ENCODE peak calls at places on chromosomes 12 and 14, in ten cellular contexts. H is ovary, G is Peyer's patch, R is GM23338, I is spleen, F is cardiac muscle cell, Y is neural progenitor cell, P is HCT116, D is astrocyte, E is PC-9. S is an unnamed sample. For H3K4me1 and H3K27me3, the result is how much of the 10 kb centered on the place peaks cover.

GRCh38 chr12:761276-761675 is 8.9 kb downstream of the WNK1 start:
- DNase-seq in H (no peak), G (no peak), R (no peak), I (no peak), F (no peak), Y (no peak), P (no peak), D (peak), E (no peak), S (no peak)

GRCh38 chr12:131513606-131514005 is 197.3 kb upstream of the SFSWAP start:
- DNase-seq in H (no peak), G (no peak), R (no peak), I (no peak), F (no peak), Y (no peak), P (no peak), D (no peak), E (no peak), S (no peak)

GRCh38 chr12:51980051-51980808 is 26.5 kb upstream of the TAMALIN start:
- DNase-seq in H (peak), G (peak), R (peak), I (peak), F (peak), Y (peak), P (no peak), D (no peak), E (peak), S (no peak)

GRCh38 chr12:39764944-39765560 is 145.4 kb upstream of the ABCD2 start:
- DNase-seq in H (no peak), G (no peak), R (peak), I (no peak), F (peak), Y (peak), P (peak), D (peak), E (no peak), S (no peak)

GRCh38 chr12:9349888-9350885 is 142.0 kb upstream of the PZP start:
- DNase-seq in H (peak), G (no peak), R (no peak), I (no peak), F (no peak), Y (no peak), P (no peak), D (peak), E (no peak), S (peak)

GRCh38 chr14:20714593-20715250 is 26.2 kb downstream of the ANG start:
- DNase-seq in H (peak), G (peak), R (no peak), I (peak), F (no peak), Y (no peak), P (no peak), D (no peak), E (peak), S (peak)

GRCh38 chr12:111467862-111468245 is 62.1 kb downstream of the SH2B3 start:
- DNase-seq in H (no peak), G (no peak), R (no peak), I (no peak), F (no peak), Y (no peak), P (no peak), D (no peak), E (no peak), S (no peak)

GRCh38 chr14:30131698-30132097 is 204.1 kb upstream of the PRKD1 start:
- DNase-seq in H (no peak), G (no peak), R (no peak), I (no peak), F (no peak), Y (no peak), P (no peak), D (no peak), E (no peak), S (no peak)

GRCh38 chr12:109786799-109787198 is 46.4 kb downstream of the TRPV4 start:
- DNase-seq in H (no peak), G (no peak), R (no peak), I (no peak), F (no peak), Y (no peak), P (no peak), D (no peak), E (no peak), S (no peak)

GRCh38 chr12:1883513-1883912 is 34.9 kb downstream of the CACNA2D4 start:
- DNase-seq in H (no peak), G (no peak), R (no peak), I (no peak), F (no peak), Y (no peak), P (no peak), D (no peak), E (no peak), S (no peak)

GRCh38 chr12:402127-402456 is 648 bp downstream of the CCDC77 start:
- DNase-seq in H (no peak), G (no peak), R (peak), I (no peak), F (peak), Y (peak), P (no peak), D (peak), E (no peak), S (peak)

GRCh38 chr12:108633081-108633533 is 587 bp downstream of the SELPLG start:
- DNase-seq in H (peak), G (no peak), R (no peak), I (peak), F (no peak), Y (no peak), P (no peak), D (no peak), E (no peak), S (no peak)

GRCh38 chr12:1206118-1206734 is 215.2 kb downstream of the ERC1 start:
- DNase-seq in H (no peak), G (no peak), R (no peak), I (no peak), F (no peak), Y (no peak), P (no peak), D (no peak), E (no peak), S (no peak)

GRCh38 chr12:53128780-53129747 is 25.8 kb downstream of the SOAT2 start:
- DNase-seq in H (no peak), G (no peak), R (no peak), I (no peak), F (no peak), Y (no peak), P (no peak), D (no peak), E (no peak), S (no peak)

GRCh38 chr12:6961695-6962284 is 8.7 kb downstream of the PHB2 start:
- DNase-seq in H (peak), G (peak), R (peak), I (peak), F (peak), Y (peak), P (peak), D (peak), E (peak), S (peak)

DNA sequence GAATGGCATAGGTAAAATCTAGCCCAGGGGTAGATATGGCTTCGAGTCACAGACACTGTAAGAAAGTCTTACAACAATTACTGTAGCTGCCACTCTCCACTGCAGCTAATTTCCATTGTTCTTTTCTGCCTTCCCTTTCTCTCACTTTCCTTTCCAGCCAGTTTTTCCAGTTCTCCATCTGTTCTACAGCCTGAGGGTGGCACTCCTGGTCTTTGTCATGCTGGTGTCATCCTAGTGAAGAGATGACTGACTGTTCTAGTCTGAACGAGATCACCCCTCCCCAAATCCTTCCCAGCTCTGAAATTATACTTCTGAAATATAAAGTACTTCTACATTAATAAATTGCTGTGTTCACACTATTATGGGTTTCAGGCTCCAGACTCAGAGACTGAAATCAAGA is 74.2 kb upstream of the CSRP2 start:
- DNase-seq in H (no peak), G (no peak), R (peak), I (no peak), F (no peak), Y (peak), P (peak), D (no peak), E (peak), S (peak)
- TF ChIP-seq CTCF in H (no peak), G (no peak), R (peak), I (no peak), F (no peak), Y (peak), P (peak), D (no peak), E (no peak), S (peak)

GRCh38 chr12:57461326-57461903 is 1.8 kb downstream of the GLI1 start:
- DNase-seq in H (peak), G (peak), R (peak), I (peak), F (peak), Y (peak), P (no peak), D (peak), E (peak), S (no peak)
- H3K4me1 ChIP-seq in H (under half), G (under half), R (under half), I (under half), F (under half), Y (under half), P (under half), D (under half), E (under half), S (under half)

DNA sequence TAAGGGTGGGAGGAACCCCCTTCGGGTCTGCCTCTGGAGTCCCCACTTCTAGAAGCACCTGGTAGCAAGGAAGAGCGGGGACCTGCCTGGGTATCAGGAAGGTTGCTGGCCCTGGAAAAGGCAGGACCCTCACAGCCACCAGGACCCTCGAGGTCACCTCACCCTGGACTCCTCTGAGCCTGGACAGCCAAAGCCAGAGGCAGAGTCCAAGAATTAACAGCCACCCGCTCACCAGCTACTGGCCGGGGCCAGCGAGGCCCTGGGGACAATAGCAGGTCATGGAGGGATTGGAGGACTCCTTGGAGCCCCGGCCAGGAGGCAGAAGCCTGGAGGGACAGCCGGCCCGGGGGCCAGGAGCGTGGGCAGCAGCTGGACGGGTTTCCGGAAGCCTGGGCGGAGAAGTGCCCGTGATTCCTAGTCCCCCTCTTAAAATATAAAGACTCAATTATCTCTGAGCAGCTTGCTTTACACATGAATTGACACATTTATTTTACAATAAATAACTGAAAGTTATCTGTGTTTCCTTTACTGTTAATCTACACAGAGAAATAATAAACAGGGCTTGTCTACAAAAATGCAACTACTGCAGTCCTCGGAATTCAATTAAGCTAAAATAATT is 17.5 kb downstream of the BCL11B start:
- DNase-seq in H (no peak), G (no peak), R (no peak), I (no peak), F (no peak), Y (no peak), P (no peak), D (no peak), E (no peak), S (no peak)
- H3K27me3 ChIP-seq in H (under half), G (under half), R (under half), I (under half), F (under half), Y (under half), P (under half), D (under half), E (half or more), S (under half)

DNA sequence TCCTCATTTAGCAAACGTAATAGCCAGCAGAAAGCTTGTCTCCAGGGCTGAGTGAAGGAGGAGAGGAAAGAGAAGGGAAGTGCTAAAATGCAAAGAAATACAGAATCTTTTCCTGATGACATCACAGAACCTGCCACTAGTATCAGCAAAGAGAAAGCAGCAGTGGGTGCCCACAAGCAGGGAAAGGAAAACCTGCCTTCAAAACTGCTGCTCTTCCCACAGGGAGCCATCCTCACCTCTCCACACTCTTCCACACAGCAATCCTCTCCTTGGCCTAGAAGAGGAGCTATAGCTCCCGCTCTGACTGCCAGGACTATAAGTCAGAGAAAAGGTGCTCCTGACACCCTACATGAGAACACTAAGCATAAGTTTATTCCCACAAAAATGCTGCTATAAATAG is 11.3 kb downstream of the MED13L start:
- DNase-seq in H (no peak), G (no peak), R (peak), I (no peak), F (peak), Y (peak), P (no peak), D (peak), E (no peak), S (no peak)
- TF ChIP-seq CTCF in H (no peak), G (no peak), R (peak), I (no peak), F (peak), Y (peak), P (peak), D (peak), E (no peak), S (peak)

GRCh38 chr12:130086777-130087176 is 75.5 kb upstream of the FZD10 start:
- DNase-seq in H (no peak), G (no peak), R (no peak), I (no peak), F (no peak), Y (no peak), P (no peak), D (no peak), E (no peak), S (no peak)

GRCh38 chr12:130083002-130083401 is 79.3 kb upstream of the FZD10 start:
- DNase-seq in H (no peak), G (no peak), R (no peak), I (no peak), F (no peak), Y (no peak), P (no peak), D (no peak), E (no peak), S (peak)

GRCh38 chr12:130086248-130086647 is 76.0 kb upstream of the FZD10 start:
- DNase-seq in H (no peak), G (no peak), R (peak), I (no peak), F (no peak), Y (no peak), P (no peak), D (no peak), E (no peak), S (no peak)

GRCh38 chr12:130083746-130084145 is 78.5 kb upstream of the FZD10 start:
- DNase-seq in H (no peak), G (no peak), R (no peak), I (no peak), F (no peak), Y (no peak), P (no peak), D (no peak), E (no peak), S (no peak)

DNA sequence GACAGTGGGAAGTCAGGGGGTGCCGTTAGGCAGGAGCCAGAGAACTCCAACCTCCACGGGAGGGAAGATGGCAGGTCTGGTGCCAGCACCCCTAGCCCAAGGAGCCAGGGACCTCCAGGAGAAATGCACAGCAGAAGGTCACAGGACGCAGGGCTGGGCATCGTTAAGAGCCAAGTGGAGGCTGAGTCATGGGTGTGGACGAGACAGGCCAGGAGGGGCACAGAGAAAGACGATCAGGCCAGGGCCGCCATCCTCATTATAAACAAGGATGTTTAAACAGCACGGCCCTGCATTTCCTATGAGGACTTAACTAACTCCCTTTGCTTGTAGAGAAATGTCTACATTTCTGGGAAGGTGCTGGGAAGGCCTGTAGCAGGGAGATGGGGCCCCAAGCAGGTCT is 77.9 kb upstream of the FZD10 start:
- DNase-seq in H (no peak), G (no peak), R (no peak), I (no peak), F (no peak), Y (no peak), P (no peak), D (no peak), E (no peak), S (no peak)
- H3K4me1 ChIP-seq in H (under half), G (under half), R (under half), I (under half), F (under half), Y (under half), P (under half), D (under half), E (under half), S (under half)

DNA sequence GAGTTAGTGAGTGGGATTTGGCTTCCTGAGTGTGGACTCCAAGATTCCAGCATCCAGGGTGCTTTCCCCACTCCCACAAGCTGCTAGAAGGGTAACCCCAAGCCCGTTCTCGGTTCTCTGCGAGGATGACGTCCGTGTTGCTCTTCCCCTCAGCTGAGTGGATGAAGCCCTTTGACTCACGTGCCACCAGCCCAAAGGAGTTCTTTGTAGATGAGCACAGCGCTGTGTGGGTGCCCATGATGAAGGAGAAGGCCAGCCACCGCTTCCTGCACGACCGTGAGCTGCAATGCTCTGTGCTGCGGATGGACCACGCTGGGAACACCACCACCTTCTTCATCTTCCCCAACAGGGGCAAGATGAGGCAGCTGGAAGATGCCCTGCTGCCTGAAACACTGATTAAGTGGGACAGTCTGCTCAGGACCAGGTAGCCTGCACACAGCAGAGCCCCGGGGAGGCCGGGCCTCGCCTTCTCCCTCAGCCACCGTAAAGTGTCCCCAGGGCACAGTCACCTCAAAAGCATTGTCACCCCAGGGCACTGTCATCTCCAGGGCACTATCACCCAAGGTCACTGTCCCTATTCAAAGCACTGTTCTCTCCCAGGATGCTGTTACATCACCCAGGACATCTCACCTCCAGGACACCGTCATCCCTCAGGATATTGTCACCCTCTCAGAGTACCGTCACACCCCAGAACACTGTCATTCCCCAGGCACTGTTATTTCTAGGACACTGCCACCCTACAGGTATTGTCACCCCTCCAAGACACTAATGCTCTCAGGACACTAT is 31.3 kb downstream of the SERPINA3 start:
- DNase-seq in H (no peak), G (no peak), R (no peak), I (no peak), F (no peak), Y (no peak), P (no peak), D (no peak), E (no peak), S (no peak)
- H3K27me3 ChIP-seq in H (under half), G (under half), R (under half), I (under half), F (under half), Y (under half), P (under half), D (under half), E (under half), S (under half)

GRCh38 chr12:10365716-10366433 is 24.0 kb downstream of the KLRK1 start:
- DNase-seq in H (no peak), G (no peak), R (no peak), I (no peak), F (no peak), Y (peak), P (peak), D (peak), E (no peak), S (peak)

GRCh38 chr12:10364839-10365681 is 24.8 kb downstream of the KLRK1 start:
- DNase-seq in H (peak), G (peak), R (peak), I (peak), F (peak), Y (peak), P (peak), D (peak), E (peak), S (no peak)

GRCh38 chr12:10368206-10369171 is 21.4 kb downstream of the KLRK1 start:
- DNase-seq in H (peak), G (no peak), R (no peak), I (no peak), F (no peak), Y (no peak), P (no peak), D (no peak), E (no peak), S (no peak)

GRCh38 chr12:10363922-10364838 is 25.7 kb downstream of the KLRK1 start:
- DNase-seq in H (peak), G (peak), R (no peak), I (peak), F (peak), Y (peak), P (no peak), D (peak), E (peak), S (peak)

GRCh38 chr12:10366875-10367274 is 23.0 kb downstream of the KLRK1 start:
- DNase-seq in H (no peak), G (no peak), R (no peak), I (no peak), F (no peak), Y (no peak), P (no peak), D (no peak), E (no peak), S (no peak)
- TF ChIP-seq CTCF in H (no peak), G (peak), R (peak), I (no peak), F (peak), Y (peak), P (peak), D (peak), E (peak), S (peak)

DNA sequence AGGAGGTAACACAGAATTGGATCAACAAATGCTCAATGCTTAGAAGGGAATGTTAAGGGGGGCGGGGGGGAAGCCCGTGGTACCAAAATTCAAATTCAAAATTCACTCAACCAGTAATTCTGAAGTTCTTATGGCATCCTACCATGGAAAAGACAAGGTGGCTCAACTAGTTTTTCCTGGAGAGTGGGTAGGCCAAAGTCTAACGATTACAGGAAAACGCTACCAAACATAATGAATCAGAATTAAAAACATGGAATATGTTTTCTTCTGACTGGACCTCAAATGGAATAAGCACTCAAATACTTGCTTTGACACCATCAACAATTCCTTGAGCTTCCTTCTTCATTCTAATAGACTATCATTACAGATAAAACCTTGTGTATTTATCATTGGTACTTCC is 2.3 kb downstream of the NACA start:
- DNase-seq in H (no peak), G (no peak), R (no peak), I (no peak), F (no peak), Y (no peak), P (no peak), D (no peak), E (no peak), S (no peak)
- H3K4me1 ChIP-seq in H (under half), G (under half), R (half or more), I (half or more), F (half or more), Y (under half), P (under half), D (under half), E (under half), S (under half)

GRCh38 chr12:106692896-106693295 is 81.6 kb upstream of the RIC8B start:
- DNase-seq in H (no peak), G (no peak), R (no peak), I (no peak), F (no peak), Y (no peak), P (no peak), D (no peak), E (no peak), S (no peak)
- H3K27me3 ChIP-seq in H (under half), G (under half), R (under half), I (under half), F (under half), Y (under half), P (under half), D (under half), E (under half), S (under half)

S was measured in foreskin keratinocyte.